ENCODE peak calls at places on chromosomes 4 and X, in eight cellular contexts. S is omental fat pad, E is upper lobe of right lung, F is spleen, I is Calu3, O is WTC11, M is tibial artery, D is osteocyte. G is an unnamed sample.

GRCh38 chrX:37896491-37896890 is 49.1 kb upstream of the DYNLT3 start:
- DNase-seq in I (no peak), S (no peak), D (no peak), F (no peak), O (no peak), E (no peak), M (no peak), G (no peak)

GRCh38 chrX:11533211-11533651 is 132.5 kb downstream of the ARHGAP6 start:
- DNase-seq in D (no peak), O (no peak), S (no peak), E (no peak), M (no peak), I (no peak), F (no peak), G (no peak)

GRCh38 chr4:3419836-3420605 is 21.7 kb upstream of the HGFAC start:
- DNase-seq in I (no peak), O (no peak), F (peak), S (no peak), E (no peak), D (no peak), M (peak), G (no peak)

GRCh38 chr4:145920205-145920604 is 18.4 kb downstream of the ZNF827 start:
- DNase-seq in E (no peak), D (no peak), F (no peak), O (no peak), S (no peak), I (no peak), M (no peak), G (no peak)

GRCh38 chr4:2817701-2818350 is 24.9 kb downstream of the SH3BP2 start:
- DNase-seq in E (peak), O (peak), I (peak), M (no peak), S (no peak), D (no peak), F (peak), G (peak)

GRCh38 chr4:173088144-173088543 is 80.5 kb upstream of the GALNT7 start:
- DNase-seq in D (no peak), F (no peak), E (no peak), S (no peak), M (no peak), O (no peak), I (no peak), G (no peak)

GRCh38 chr4:108830509-108831244 is 67.8 kb upstream of the ETNPPL start:
- DNase-seq in S (no peak), M (no peak), I (no peak), O (no peak), D (no peak), E (peak), F (no peak), G (no peak)

GRCh38 chr4:143514432-143514831 is 930 bp downstream of the SMARCA5 start:
- DNase-seq in F (peak), O (peak), S (no peak), E (peak), I (peak), M (peak), D (no peak), G (peak)

GRCh38 chrX:119237526-119238035 is 1.5 kb downstream of the PGRMC1 start:
- DNase-seq in D (no peak), S (no peak), O (no peak), F (no peak), E (no peak), M (no peak), I (no peak), G (no peak)

DNA sequence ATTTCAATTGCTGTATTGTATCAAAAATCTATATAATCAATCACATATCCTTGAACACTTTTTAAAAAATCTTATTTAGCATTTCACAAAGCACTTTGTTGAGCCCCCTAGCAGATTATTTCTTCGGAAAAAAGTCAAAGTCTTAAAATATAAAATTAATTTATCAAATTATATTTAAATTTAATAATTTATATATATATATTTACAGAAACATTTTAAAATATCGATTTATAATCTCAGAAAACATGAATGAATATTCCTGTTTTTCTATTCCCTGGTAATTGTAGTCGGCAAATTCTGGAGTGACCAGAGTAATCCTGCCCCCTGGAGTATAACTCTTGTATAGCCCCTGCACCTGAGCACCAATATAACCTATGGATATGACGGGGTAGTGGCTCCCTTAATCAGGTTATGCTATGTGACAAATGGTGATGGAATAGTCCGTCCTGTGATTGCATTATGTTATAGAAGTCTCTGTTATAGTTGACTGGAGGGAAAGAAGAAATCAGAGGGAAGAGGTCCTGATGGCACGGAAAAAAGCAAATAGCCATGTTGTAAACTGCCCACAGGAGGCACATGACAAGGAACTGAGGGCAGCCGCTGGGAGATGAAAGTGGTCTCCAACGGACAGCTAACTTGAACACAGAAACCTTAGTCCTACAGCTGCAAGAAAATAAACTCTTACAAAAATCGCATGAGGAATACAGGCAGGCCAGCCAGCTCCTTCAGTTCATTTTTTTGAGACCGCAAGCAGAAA is 1092.3 kb downstream of the ARAP2 start:
- DNase-seq in M (no peak), E (no peak), D (no peak), I (no peak), F (no peak), S (no peak), O (peak), G (peak)
- TF ChIP-seq CTCF in M (no peak), E (peak), D (peak), I (no peak), F (no peak), S (no peak), O (peak), G (peak)

GRCh38 chrX:51456814-51457213 is 39.6 kb downstream of the NUDT11 start:
- DNase-seq in F (no peak), O (no peak), M (no peak), D (no peak), I (no peak), E (no peak), S (no peak), G (no peak)

GRCh38 chrX:51461053-51462050 is 35.0 kb downstream of the NUDT11 start:
- DNase-seq in E (no peak), O (peak), D (no peak), F (no peak), I (peak), S (no peak), M (no peak), G (peak)

GRCh38 chrX:51456246-51456645 is 40.1 kb downstream of the NUDT11 start:
- DNase-seq in S (no peak), I (no peak), M (no peak), E (no peak), D (no peak), F (no peak), O (peak), G (no peak)

GRCh38 chrX:51463322-51463721 is 33.1 kb downstream of the NUDT11 start:
- DNase-seq in O (no peak), E (no peak), I (no peak), F (no peak), D (no peak), S (no peak), M (no peak), G (no peak)

DNA sequence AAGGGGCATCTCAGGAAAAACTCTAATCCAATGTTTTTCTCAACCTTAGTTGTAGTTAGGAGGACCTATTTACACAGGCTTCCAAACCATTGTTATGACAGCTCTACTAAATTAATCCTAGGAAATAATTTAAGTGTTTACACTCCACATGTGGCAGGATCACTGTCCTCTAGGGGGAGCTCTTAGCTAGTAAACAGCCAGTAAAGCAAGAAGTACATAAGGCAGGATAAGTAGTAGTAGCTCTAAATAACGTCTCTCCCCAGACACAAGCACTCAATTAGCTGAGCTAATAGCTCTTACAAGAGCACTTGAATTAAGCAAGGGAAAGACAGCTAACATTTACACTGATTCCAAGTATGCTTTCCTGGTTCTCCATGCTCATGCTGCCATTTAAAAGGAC is 37.3 kb downstream of the NUDT11 start:
- DNase-seq in S (no peak), O (peak), E (no peak), M (no peak), D (no peak), F (no peak), I (peak), G (no peak)
- TF ChIP-seq CTCF in S (no peak), O (peak), E (peak), M (no peak), D (peak), F (no peak), I (peak), G (no peak)

GRCh38 chr4:87375719-87376291 is 15.2 kb downstream of the HSD17B11 start:
- DNase-seq in O (no peak), M (no peak), S (no peak), D (no peak), I (no peak), E (no peak), F (no peak), G (no peak)
- TF ChIP-seq CTCF in O (peak), M (peak), S (peak), D (peak), I (peak), E (peak), F (peak), G (peak)

GRCh38 chr4:23590431-23590830 is 299.4 kb downstream of the PPARGC1A start:
- DNase-seq in E (no peak), D (no peak), F (no peak), S (no peak), I (no peak), O (no peak), M (no peak), G (no peak)
- TF ChIP-seq CTCF in E (no peak), D (no peak), F (no peak), S (no peak), I (no peak), O (no peak), M (no peak), G (no peak)

GRCh38 chr4:82268826-82269193 is 105.0 kb downstream of the HNRNPD start:
- DNase-seq in F (no peak), I (no peak), O (no peak), D (no peak), M (no peak), E (no peak), S (no peak), G (no peak)
- TF ChIP-seq CTCF in F (no peak), I (no peak), O (no peak), D (peak), M (no peak), E (no peak), S (no peak), G (no peak)

GRCh38 chrX:151510203-151510602 is 53.3 kb upstream of the PASD1 start:
- DNase-seq in I (no peak), E (no peak), M (no peak), O (no peak), S (no peak), D (no peak), F (no peak), G (no peak)

DNA sequence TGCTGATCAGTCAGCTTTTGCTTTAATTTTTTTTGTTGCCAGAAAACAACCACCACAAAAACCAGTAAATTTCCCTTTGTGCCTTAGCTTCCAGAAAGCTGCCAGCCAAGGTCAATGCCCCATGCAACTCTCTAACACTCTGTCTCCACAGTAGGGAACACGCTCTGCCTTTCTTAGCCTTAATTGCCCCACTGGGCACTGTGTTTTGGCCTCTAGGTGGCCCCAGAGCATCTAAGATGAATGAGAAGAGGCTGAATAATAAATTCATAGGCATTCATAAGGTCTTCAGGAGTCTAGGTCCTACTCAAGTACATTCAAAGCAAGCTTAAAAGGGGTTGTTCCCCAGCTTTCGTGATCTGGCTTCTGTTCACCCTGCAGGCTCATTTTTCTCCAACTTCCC is 57.7 kb upstream of the PASD1 start:
- DNase-seq in M (no peak), D (no peak), O (peak), S (no peak), E (no peak), F (no peak), I (peak), G (peak)
- TF ChIP-seq CTCF in M (no peak), D (no peak), O (no peak), S (no peak), E (peak), F (no peak), I (no peak), G (peak)

GRCh38 chrX:65894138-65894537 is 145.7 kb downstream of the VSIG4 start:
- DNase-seq in I (peak), M (no peak), E (no peak), O (no peak), S (no peak), D (no peak), F (peak), G (no peak)
- TF ChIP-seq CTCF in I (no peak), M (no peak), E (no peak), O (no peak), S (no peak), D (no peak), F (no peak), G (no peak)